ENCODE peak calls at places on chromosomes 5 and 9, in eight cellular contexts. T, K, L, I, Z, E, N and J are unnamed samples.

GRCh38 chr9:130885422-130886375 is 10.9 kb downstream of the QRFP start:
- DNase-seq in T (no peak), K (no peak), L (no peak), I (no peak), Z (no peak), E (peak), N (no peak), J (no peak)

GRCh38 chr5:154179846-154180710 is 10.5 kb upstream of the GALNT10 start:
- DNase-seq in T (peak), K (no peak), L (peak), I (peak), Z (no peak), E (peak), N (no peak), J (peak)

GRCh38 chr9:35771524-35771923 is 17.4 kb upstream of the MSMP start:
- DNase-seq in T (no peak), K (peak), L (no peak), I (peak), Z (no peak), E (no peak), N (no peak), J (no peak)

GRCh38 chr5:176812269-176813259 is 2.2 kb downstream of the UNC5A start:
- DNase-seq in T (no peak), K (no peak), L (no peak), I (no peak), Z (no peak), E (no peak), N (no peak), J (no peak)

GRCh38 chr9:128286435-128286834 is 10.4 kb downstream of the SWI5 start:
- DNase-seq in T (no peak), K (no peak), L (peak), I (no peak), Z (no peak), E (no peak), N (no peak), J (peak)

GRCh38 chr5:52800394-52801213 is 12.9 kb downstream of the ITGA1 start:
- DNase-seq in T (no peak), K (peak), L (peak), I (peak), Z (peak), E (peak), N (peak), J (peak)

GRCh38 chr9:107542814-107543213 is 53.2 kb upstream of the KLF4 start:
- DNase-seq in T (no peak), K (no peak), L (no peak), I (no peak), Z (no peak), E (no peak), N (no peak), J (no peak)

GRCh38 chr5:72110401-72111013 is 3.2 kb downstream of the MAP1B start:
- DNase-seq in T (no peak), K (no peak), L (no peak), I (no peak), Z (no peak), E (no peak), N (no peak), J (no peak)

GRCh38 chr5:42745426-42745825 is 11.2 kb upstream of the CCDC152 start:
- DNase-seq in T (peak), K (no peak), L (no peak), I (no peak), Z (no peak), E (no peak), N (no peak), J (no peak)

GRCh38 chr9:73685786-73686185 is 534.1 kb downstream of the ANXA1 start:
- DNase-seq in T (no peak), K (no peak), L (no peak), I (no peak), Z (no peak), E (no peak), N (no peak), J (no peak)

GRCh38 chr9:123338710-123339665 is 17.0 kb upstream of the CRB2 start:
- DNase-seq in T (no peak), K (peak), L (no peak), I (no peak), Z (no peak), E (no peak), N (no peak), J (peak)
- H3K4me3 ChIP-seq in T (no peak), K (peak), L (no peak), I (no peak), Z (peak), E (peak), N (no peak), J (no peak)

DNA sequence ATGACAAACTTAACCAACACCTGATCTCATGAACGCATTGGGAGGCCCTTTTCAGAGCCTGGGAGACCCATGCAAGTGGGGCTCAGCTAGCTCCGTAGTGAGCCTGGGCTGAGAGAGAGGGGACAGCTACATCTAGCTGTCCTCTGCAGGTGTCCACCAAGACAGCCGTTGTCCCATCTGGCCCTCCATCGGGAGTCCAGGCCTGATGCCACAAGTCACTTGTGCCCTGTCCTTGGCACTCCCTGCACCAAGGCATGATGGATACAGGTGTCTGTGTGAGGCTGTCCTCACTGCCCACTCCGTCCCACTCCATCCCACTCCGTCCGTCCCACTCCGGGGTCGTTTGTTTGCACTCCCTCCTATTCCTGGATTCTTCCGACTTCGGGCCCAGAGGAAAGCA is 2.5 kb upstream of the EDF1 start:
- DNase-seq in T (no peak), K (no peak), L (no peak), I (no peak), Z (no peak), E (no peak), N (no peak), J (no peak)
- TF ChIP-seq POLR2A in T (no peak), K (no peak), L (no peak), I (no peak), Z (no peak), E (no peak), N (no peak), J (no peak)

GRCh38 chr9:124296094-124296493 is 38.3 kb downstream of the NEK6 start:
- DNase-seq in T (no peak), K (no peak), L (no peak), I (no peak), Z (no peak), E (no peak), N (no peak), J (peak)

GRCh38 chr9:124298646-124299235 is 41.0 kb downstream of the NEK6 start:
- DNase-seq in T (no peak), K (no peak), L (no peak), I (no peak), Z (no peak), E (no peak), N (no peak), J (no peak)

GRCh38 chr9:124296800-124297552 is 39.2 kb downstream of the NEK6 start:
- DNase-seq in T (no peak), K (no peak), L (no peak), I (no peak), Z (no peak), E (no peak), N (no peak), J (no peak)

GRCh38 chr9:124297915-124298645 is 40.3 kb downstream of the NEK6 start:
- DNase-seq in T (no peak), K (no peak), L (no peak), I (no peak), Z (no peak), E (no peak), N (no peak), J (no peak)

DNA sequence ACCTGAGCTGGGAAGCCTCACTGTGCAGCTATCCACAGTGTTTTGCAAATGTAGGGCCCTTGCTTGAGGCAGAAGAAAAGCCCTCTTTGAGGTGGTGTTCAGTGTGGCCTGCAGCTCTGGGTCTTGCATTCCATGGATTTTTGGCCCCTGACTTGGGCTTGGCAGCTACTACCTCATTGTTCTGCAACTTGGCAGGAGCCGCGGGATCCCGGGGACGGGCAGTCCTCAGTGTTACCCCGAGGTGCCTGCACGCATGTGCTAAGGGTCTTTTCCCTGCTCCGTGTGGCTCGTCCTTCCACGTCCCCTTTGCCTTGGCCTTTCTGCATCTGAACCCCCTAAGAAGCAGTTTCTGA is 39.8 kb downstream of the NEK6 start:
- DNase-seq in T (peak), K (peak), L (peak), I (peak), Z (peak), E (peak), N (peak), J (peak)
- H3K27ac ChIP-seq in T (peak), K (peak), L (peak), I (no peak), Z (no peak), E (peak), N (peak), J (peak)

GRCh38 chr9:135105211-135105745 is 17.8 kb downstream of the OLFM1 start:
- DNase-seq in T (no peak), K (no peak), L (no peak), I (no peak), Z (no peak), E (no peak), N (no peak), J (no peak)
- H3K4me3 ChIP-seq in T (no peak), K (no peak), L (no peak), I (no peak), Z (no peak), E (no peak), N (no peak), J (no peak)

GRCh38 chr9:132408521-132408920 is 1.5 kb upstream of the CFAP77 start:
- DNase-seq in T (no peak), K (no peak), L (no peak), I (peak), Z (no peak), E (no peak), N (no peak), J (no peak)
- TF ChIP-seq POLR2A in T (no peak), K (no peak), L (no peak), I (no peak), Z (no peak), E (no peak), N (no peak), J (no peak)

DNA sequence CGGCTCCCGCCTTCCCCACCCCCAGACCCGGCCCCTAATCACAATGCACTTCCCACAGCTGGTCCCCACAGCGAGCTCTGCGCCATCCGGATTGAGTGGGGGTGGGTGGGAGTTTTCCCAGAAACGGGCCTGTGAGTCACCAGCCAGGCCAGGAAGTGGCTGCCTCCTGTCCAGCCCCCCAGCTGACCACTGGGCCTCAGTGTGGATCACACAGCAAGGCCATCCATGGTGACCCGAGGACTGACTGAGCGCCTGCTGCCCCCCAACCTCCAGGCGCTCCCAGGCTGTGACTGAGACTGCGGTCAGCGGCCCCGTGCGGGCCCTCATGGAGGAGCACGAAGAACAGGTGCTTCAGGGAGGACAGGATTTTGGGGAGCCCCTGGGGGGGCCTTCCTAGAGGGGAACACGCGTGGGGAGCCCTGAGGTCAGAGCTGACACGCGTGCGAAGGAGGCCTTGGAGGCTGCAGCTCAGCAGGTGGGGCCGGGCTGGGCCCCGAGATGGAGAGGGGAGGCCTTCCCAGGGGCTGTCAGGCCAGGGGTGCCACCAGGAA is 48.3 kb upstream of the EGFL7 start:
- DNase-seq in T (no peak), K (no peak), L (peak), I (no peak), Z (no peak), E (no peak), N (no peak), J (no peak)
- H3K27ac ChIP-seq in T (no peak), K (peak), L (peak), I (no peak), Z (peak), E (no peak), N (peak), J (no peak)

DNA sequence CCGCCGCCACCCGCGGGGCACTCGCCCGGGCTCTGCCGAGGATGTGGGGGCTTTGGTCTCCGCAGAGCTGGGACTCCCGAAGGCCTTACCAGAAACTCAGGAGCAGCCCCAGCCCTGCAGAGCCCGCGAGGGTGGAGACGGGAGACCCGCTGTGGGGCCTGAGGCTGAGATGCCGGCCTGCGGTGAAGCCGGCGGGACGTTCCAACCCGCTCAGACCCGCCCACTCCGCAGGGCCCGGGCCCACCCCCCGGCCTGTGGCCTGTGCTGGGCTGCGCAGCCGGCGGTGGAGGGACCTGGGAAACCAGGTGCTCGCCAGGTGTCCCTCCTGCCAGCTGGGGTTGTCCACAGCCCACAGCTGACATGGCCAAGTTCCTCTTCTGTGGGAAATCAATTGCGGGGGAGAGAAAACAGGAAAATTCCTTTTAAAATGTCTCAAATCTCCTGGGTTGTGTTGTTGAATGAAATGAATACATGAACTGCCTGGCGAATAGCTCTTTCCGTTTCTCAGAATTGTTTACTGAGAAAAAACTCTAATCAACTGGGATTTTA is 48.9 kb upstream of the IRX4 start:
- DNase-seq in T (no peak), K (peak), L (no peak), I (peak), Z (peak), E (peak), N (peak), J (peak)
- H3K4me3 ChIP-seq in T (no peak), K (peak), L (no peak), I (peak), Z (no peak), E (peak), N (peak), J (no peak)